ENCODE peak calls at places on chromosomes 3 and 15, in seven cellular contexts. One of them, this sample, is unnamed.

GRCh38 chr3:51581529-51581928 is 43.0 kb downstream of the RAD54L2 start:
- DNase-seq in BE2C: peak; percentile 24
- DNase-seq in pancreas: no peak
- DNase-seq in activated CD8-positive, alpha-beta T cell treated with anti-CD3 and anti-CD28 coated beads for 36 hours: no peak
- DNase-seq in HL-60: no peak
- DNase-seq in fibroblast of pulmonary artery: peak; percentile 26
- DNase-seq in neural progenitor cell: no peak
- DNase-seq in this sample: no peak

GRCh38 chr3:44235604-44236484 is 5.8 kb upstream of the TOPAZ1 start:
- DNase-seq in fibroblast of pulmonary artery: peak; percentile 94
- DNase-seq in activated CD8-positive, alpha-beta T cell treated with anti-CD3 and anti-CD28 coated beads for 36 hours: peak; percentile 66
- DNase-seq in HL-60: peak; percentile 75
- DNase-seq in neural progenitor cell: peak; percentile 85
- DNase-seq in BE2C: peak; percentile 35
- DNase-seq in pancreas: peak; percentile 57
- DNase-seq in this sample: peak; percentile 58

GRCh38 chr3:168952551-168952950 is 711.0 kb downstream of the MECOM start:
- DNase-seq in fibroblast of pulmonary artery: peak; percentile 72
- DNase-seq in pancreas: no peak
- DNase-seq in BE2C: no peak
- DNase-seq in activated CD8-positive, alpha-beta T cell treated with anti-CD3 and anti-CD28 coated beads for 36 hours: no peak
- DNase-seq in neural progenitor cell: no peak
- DNase-seq in HL-60: no peak
- DNase-seq in this sample: no peak

GRCh38 chr15:50224606-50225005 is 40.9 kb downstream of the HDC start:
- DNase-seq in activated CD8-positive, alpha-beta T cell treated with anti-CD3 and anti-CD28 coated beads for 36 hours: no peak
- DNase-seq in HL-60: no peak
- DNase-seq in BE2C: no peak
- DNase-seq in neural progenitor cell: no peak
- DNase-seq in pancreas: no peak
- DNase-seq in fibroblast of pulmonary artery: peak; percentile 18
- DNase-seq in this sample: no peak

GRCh38 chr15:101014921-101015841 is 96.0 kb downstream of the LRRK1 start:
- DNase-seq in pancreas: peak; percentile 76
- DNase-seq in neural progenitor cell: peak; percentile 81
- DNase-seq in fibroblast of pulmonary artery: peak; percentile 82
- DNase-seq in BE2C: peak; percentile 84
- DNase-seq in HL-60: peak; percentile 61
- DNase-seq in activated CD8-positive, alpha-beta T cell treated with anti-CD3 and anti-CD28 coated beads for 36 hours: peak; percentile 79
- DNase-seq in this sample: peak; percentile 76

GRCh38 chr3:195909294-195909644 is 918 bp upstream of the TNK2 start:
- DNase-seq in BE2C: peak; percentile 56
- DNase-seq in fibroblast of pulmonary artery: no peak
- DNase-seq in neural progenitor cell: peak; percentile 78
- DNase-seq in activated CD8-positive, alpha-beta T cell treated with anti-CD3 and anti-CD28 coated beads for 36 hours: no peak
- DNase-seq in pancreas: no peak
- DNase-seq in HL-60: no peak
- DNase-seq in this sample: no peak

GRCh38 chr3:150118219-150118618 is 147.5 kb upstream of the PFN2 start:
- DNase-seq in pancreas: no peak
- DNase-seq in HL-60: no peak
- DNase-seq in fibroblast of pulmonary artery: no peak
- DNase-seq in activated CD8-positive, alpha-beta T cell treated with anti-CD3 and anti-CD28 coated beads for 36 hours: no peak
- DNase-seq in neural progenitor cell: no peak
- DNase-seq in BE2C: no peak
- DNase-seq in this sample: no peak

GRCh38 chr3:152835311-152836102 is 576 bp downstream of the P2RY1 start:
- DNase-seq in activated CD8-positive, alpha-beta T cell treated with anti-CD3 and anti-CD28 coated beads for 36 hours: peak; percentile 61
- DNase-seq in pancreas: peak; percentile 47
- DNase-seq in fibroblast of pulmonary artery: peak; percentile 75
- DNase-seq in BE2C: peak; percentile 53
- DNase-seq in neural progenitor cell: peak; percentile 84
- DNase-seq in HL-60: peak; percentile 73
- DNase-seq in this sample: peak; percentile 63

GRCh38 chr3:128496602-128497304 is 3.8 kb upstream of the GATA2 start:
- DNase-seq in activated CD8-positive, alpha-beta T cell treated with anti-CD3 and anti-CD28 coated beads for 36 hours: no peak
- DNase-seq in BE2C: peak; percentile 80
- DNase-seq in fibroblast of pulmonary artery: no peak
- DNase-seq in HL-60: no peak
- DNase-seq in pancreas: peak; percentile 56
- DNase-seq in neural progenitor cell: peak; percentile 58
- DNase-seq in this sample: peak; percentile 51

GRCh38 chr3:31137718-31138465 is 243.4 kb upstream of the GADL1 start:
- DNase-seq in neural progenitor cell: no peak
- DNase-seq in fibroblast of pulmonary artery: no peak
- DNase-seq in BE2C: no peak
- DNase-seq in pancreas: no peak
- DNase-seq in activated CD8-positive, alpha-beta T cell treated with anti-CD3 and anti-CD28 coated beads for 36 hours: no peak
- DNase-seq in HL-60: no peak
- DNase-seq in this sample: no peak

GRCh38 chr3:107429330-107430181 is 52.3 kb downstream of the CCDC54 start:
- DNase-seq in pancreas: peak; percentile 59
- DNase-seq in fibroblast of pulmonary artery: peak; percentile 93
- DNase-seq in activated CD8-positive, alpha-beta T cell treated with anti-CD3 and anti-CD28 coated beads for 36 hours: peak; percentile 62
- DNase-seq in HL-60: peak; percentile 67
- DNase-seq in neural progenitor cell: peak; percentile 91
- DNase-seq in BE2C: peak; percentile 81
- DNase-seq in this sample: peak; percentile 87

GRCh38 chr3:99357131-99357530 is 281.3 kb upstream of the COL8A1 start:
- DNase-seq in pancreas: no peak
- DNase-seq in fibroblast of pulmonary artery: no peak
- DNase-seq in neural progenitor cell: no peak
- DNase-seq in HL-60: no peak
- DNase-seq in activated CD8-positive, alpha-beta T cell treated with anti-CD3 and anti-CD28 coated beads for 36 hours: no peak
- DNase-seq in BE2C: no peak
- DNase-seq in this sample: no peak

GRCh38 chr3:125175321-125176078 is 37.0 kb downstream of the SLC12A8 start:
- DNase-seq in activated CD8-positive, alpha-beta T cell treated with anti-CD3 and anti-CD28 coated beads for 36 hours: no peak
- DNase-seq in neural progenitor cell: no peak
- DNase-seq in BE2C: no peak
- DNase-seq in pancreas: no peak
- DNase-seq in fibroblast of pulmonary artery: no peak
- DNase-seq in HL-60: no peak
- DNase-seq in this sample: no peak

GRCh38 chr15:31300981-31301686 is 25.5 kb upstream of the KLF13 start:
- DNase-seq in neural progenitor cell: no peak
- DNase-seq in pancreas: no peak
- DNase-seq in fibroblast of pulmonary artery: no peak
- DNase-seq in activated CD8-positive, alpha-beta T cell treated with anti-CD3 and anti-CD28 coated beads for 36 hours: no peak
- DNase-seq in BE2C: peak; percentile 98
- DNase-seq in HL-60: no peak
- DNase-seq in this sample: no peak

GRCh38 chr3:73101916-73102315 is 40.5 kb downstream of the EBLN2 start:
- DNase-seq in BE2C: no peak
- DNase-seq in pancreas: no peak
- DNase-seq in fibroblast of pulmonary artery: no peak
- DNase-seq in activated CD8-positive, alpha-beta T cell treated with anti-CD3 and anti-CD28 coated beads for 36 hours: no peak
- DNase-seq in HL-60: no peak
- DNase-seq in neural progenitor cell: no peak
- DNase-seq in this sample: no peak

GRCh38 chr3:187858086-187858485 is 112.8 kb upstream of the BCL6 start:
- DNase-seq in BE2C: no peak
- DNase-seq in activated CD8-positive, alpha-beta T cell treated with anti-CD3 and anti-CD28 coated beads for 36 hours: no peak
- DNase-seq in neural progenitor cell: no peak
- DNase-seq in fibroblast of pulmonary artery: no peak
- DNase-seq in pancreas: no peak
- DNase-seq in HL-60: no peak
- DNase-seq in this sample: no peak

GRCh38 chr3:126126292-126126691 is 42.4 kb upstream of the SLC41A3 start:
- DNase-seq in pancreas: peak; percentile 14
- DNase-seq in fibroblast of pulmonary artery: no peak
- DNase-seq in BE2C: no peak
- DNase-seq in HL-60: no peak
- DNase-seq in activated CD8-positive, alpha-beta T cell treated with anti-CD3 and anti-CD28 coated beads for 36 hours: no peak
- DNase-seq in neural progenitor cell: no peak
- DNase-seq in this sample: no peak

GRCh38 chr3:123347691-123348264 is 101.1 kb downstream of the ADCY5 start:
- DNase-seq in activated CD8-positive, alpha-beta T cell treated with anti-CD3 and anti-CD28 coated beads for 36 hours: no peak
- DNase-seq in pancreas: no peak
- DNase-seq in HL-60: no peak
- DNase-seq in fibroblast of pulmonary artery: no peak
- DNase-seq in BE2C: no peak
- DNase-seq in neural progenitor cell: no peak
- DNase-seq in this sample: no peak

GRCh38 chr15:40295870-40296560 is 11.7 kb downstream of the PLCB2 start:
- DNase-seq in pancreas: peak; percentile 81
- DNase-seq in BE2C: peak; percentile 62
- DNase-seq in HL-60: no peak
- DNase-seq in neural progenitor cell: no peak
- DNase-seq in activated CD8-positive, alpha-beta T cell treated with anti-CD3 and anti-CD28 coated beads for 36 hours: no peak
- DNase-seq in fibroblast of pulmonary artery: no peak
- DNase-seq in this sample: no peak

GRCh38 chr3:155026999-155027591 is 53.0 kb upstream of the MME start:
- DNase-seq in fibroblast of pulmonary artery: peak; percentile 95
- DNase-seq in BE2C: no peak
- DNase-seq in pancreas: no peak
- DNase-seq in HL-60: peak; percentile 45
- DNase-seq in neural progenitor cell: peak; percentile 54
- DNase-seq in activated CD8-positive, alpha-beta T cell treated with anti-CD3 and anti-CD28 coated beads for 36 hours: no peak
- DNase-seq in this sample: no peak

GRCh38 chr15:58292761-58293175 is 139.0 kb upstream of the LIPC start:
- DNase-seq in HL-60: no peak
- DNase-seq in fibroblast of pulmonary artery: no peak
- DNase-seq in activated CD8-positive, alpha-beta T cell treated with anti-CD3 and anti-CD28 coated beads for 36 hours: peak; percentile 31
- DNase-seq in neural progenitor cell: no peak
- DNase-seq in BE2C: no peak
- DNase-seq in pancreas: no peak
- DNase-seq in this sample: no peak

GRCh38 chr3:189395825-189396224 is 224.1 kb downstream of the TPRG1 start:
- DNase-seq in activated CD8-positive, alpha-beta T cell treated with anti-CD3 and anti-CD28 coated beads for 36 hours: no peak
- DNase-seq in BE2C: no peak
- DNase-seq in pancreas: no peak
- DNase-seq in fibroblast of pulmonary artery: no peak
- DNase-seq in neural progenitor cell: no peak
- DNase-seq in HL-60: peak; percentile 25
- DNase-seq in this sample: no peak

GRCh38 chr3:146160233-146160963 is 586 bp downstream of the PLOD2 start:
- DNase-seq in HL-60: no peak
- DNase-seq in activated CD8-positive, alpha-beta T cell treated with anti-CD3 and anti-CD28 coated beads for 36 hours: peak; percentile 51
- DNase-seq in fibroblast of pulmonary artery: peak; percentile 85
- DNase-seq in neural progenitor cell: peak; percentile 91
- DNase-seq in pancreas: peak; percentile 66
- DNase-seq in BE2C: peak; percentile 7
- DNase-seq in this sample: peak; percentile 60
- TF ChIP-seq CTCF in HL-60: no peak
- TF ChIP-seq CTCF in activated CD8-positive, alpha-beta T cell treated with anti-CD3 and anti-CD28 coated beads for 36 hours: no peak
- TF ChIP-seq CTCF in fibroblast of pulmonary artery: peak; percentile 74
- TF ChIP-seq CTCF in neural progenitor cell: peak; percentile 58
- TF ChIP-seq CTCF in pancreas: no peak
- TF ChIP-seq CTCF in BE2C: peak; percentile 24
- TF ChIP-seq CTCF in this sample: no peak

DNA sequence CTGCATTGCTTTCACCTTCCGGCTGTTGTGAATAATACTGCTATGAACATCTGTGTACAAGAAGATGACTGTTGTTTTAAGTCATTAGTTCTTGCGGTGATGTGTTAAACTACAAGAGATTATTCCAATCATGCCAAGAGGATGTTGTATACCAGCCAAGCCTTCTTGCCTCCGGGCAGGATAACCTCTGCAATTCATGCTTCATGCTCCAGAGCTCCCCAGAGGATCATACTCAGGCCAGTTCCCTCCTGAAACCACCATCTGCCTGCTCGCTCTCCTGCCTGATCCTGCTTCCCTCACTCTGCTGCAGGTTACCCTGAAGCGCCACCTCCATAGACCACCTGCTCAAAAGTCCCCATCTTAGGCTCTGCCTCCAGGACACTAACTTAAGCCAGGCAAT is 187.1 kb upstream of the PROK2 start:
- DNase-seq in HL-60: no peak
- DNase-seq in neural progenitor cell: no peak
- DNase-seq in BE2C: peak; percentile 60
- DNase-seq in activated CD8-positive, alpha-beta T cell treated with anti-CD3 and anti-CD28 coated beads for 36 hours: no peak
- DNase-seq in fibroblast of pulmonary artery: no peak
- DNase-seq in pancreas: no peak
- DNase-seq in this sample: no peak
- TF ChIP-seq CTCF in HL-60: no peak
- TF ChIP-seq CTCF in neural progenitor cell: no peak
- TF ChIP-seq CTCF in BE2C: no peak
- TF ChIP-seq CTCF in activated CD8-positive, alpha-beta T cell treated with anti-CD3 and anti-CD28 coated beads for 36 hours: no peak
- TF ChIP-seq CTCF in fibroblast of pulmonary artery: no peak
- TF ChIP-seq CTCF in pancreas: no peak
- TF ChIP-seq CTCF in this sample: no peak

GRCh38 chr3:33039628-33040027 is 57.3 kb downstream of the GLB1 start:
- DNase-seq in BE2C: no peak
- DNase-seq in HL-60: no peak
- DNase-seq in pancreas: no peak
- DNase-seq in neural progenitor cell: no peak
- DNase-seq in fibroblast of pulmonary artery: no peak
- DNase-seq in activated CD8-positive, alpha-beta T cell treated with anti-CD3 and anti-CD28 coated beads for 36 hours: no peak
- DNase-seq in this sample: no peak

GRCh38 chr3:33041909-33042308 is 55.0 kb downstream of the GLB1 start:
- DNase-seq in BE2C: no peak
- DNase-seq in HL-60: no peak
- DNase-seq in activated CD8-positive, alpha-beta T cell treated with anti-CD3 and anti-CD28 coated beads for 36 hours: no peak
- DNase-seq in pancreas: no peak
- DNase-seq in fibroblast of pulmonary artery: no peak
- DNase-seq in neural progenitor cell: no peak
- DNase-seq in this sample: no peak

GRCh38 chr3:33044676-33045075 is 52.3 kb downstream of the GLB1 start:
- DNase-seq in HL-60: no peak
- DNase-seq in pancreas: no peak
- DNase-seq in neural progenitor cell: no peak
- DNase-seq in activated CD8-positive, alpha-beta T cell treated with anti-CD3 and anti-CD28 coated beads for 36 hours: no peak
- DNase-seq in fibroblast of pulmonary artery: no peak
- DNase-seq in BE2C: no peak
- DNase-seq in this sample: no peak

GRCh38 chr3:33046521-33046920 is 50.4 kb downstream of the GLB1 start:
- DNase-seq in activated CD8-positive, alpha-beta T cell treated with anti-CD3 and anti-CD28 coated beads for 36 hours: peak; percentile 74
- DNase-seq in fibroblast of pulmonary artery: no peak
- DNase-seq in neural progenitor cell: no peak
- DNase-seq in pancreas: no peak
- DNase-seq in BE2C: no peak
- DNase-seq in HL-60: no peak
- DNase-seq in this sample: no peak

DNA sequence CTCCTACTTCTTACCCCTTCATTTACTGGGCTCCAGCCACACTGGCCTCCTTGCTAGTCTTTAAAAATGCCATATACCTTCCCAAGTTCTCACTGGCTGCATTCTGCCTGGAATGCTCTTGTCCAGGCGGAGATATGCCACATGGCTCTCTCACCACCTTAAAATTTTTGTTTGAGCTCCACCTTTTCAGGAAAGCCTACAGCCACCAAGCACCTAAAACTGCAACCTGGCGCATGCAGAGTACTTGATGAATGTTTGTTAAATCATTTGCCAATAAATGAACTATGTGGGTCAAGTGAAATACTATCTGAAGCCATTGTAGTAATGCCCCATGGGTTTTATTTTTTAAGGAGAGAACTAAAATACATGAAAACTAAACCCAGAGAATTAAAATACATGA is 54.3 kb downstream of the GLB1 start:
- DNase-seq in fibroblast of pulmonary artery: no peak
- DNase-seq in neural progenitor cell: no peak
- DNase-seq in pancreas: no peak
- DNase-seq in activated CD8-positive, alpha-beta T cell treated with anti-CD3 and anti-CD28 coated beads for 36 hours: no peak
- DNase-seq in HL-60: no peak
- DNase-seq in BE2C: no peak
- DNase-seq in this sample: no peak
- TF ChIP-seq CTCF in fibroblast of pulmonary artery: no peak
- TF ChIP-seq CTCF in neural progenitor cell: no peak
- TF ChIP-seq CTCF in pancreas: no peak
- TF ChIP-seq CTCF in activated CD8-positive, alpha-beta T cell treated with anti-CD3 and anti-CD28 coated beads for 36 hours: no peak
- TF ChIP-seq CTCF in HL-60: no peak
- TF ChIP-seq CTCF in BE2C: no peak
- TF ChIP-seq CTCF in this sample: no peak

GRCh38 chr15:89291934-89292438 is 42.6 kb downstream of the POLG start:
- DNase-seq in fibroblast of pulmonary artery: no peak
- DNase-seq in pancreas: no peak
- DNase-seq in BE2C: no peak
- DNase-seq in neural progenitor cell: no peak
- DNase-seq in activated CD8-positive, alpha-beta T cell treated with anti-CD3 and anti-CD28 coated beads for 36 hours: no peak
- DNase-seq in HL-60: no peak
- DNase-seq in this sample: no peak

GRCh38 chr15:89293012-89293411 is 41.6 kb downstream of the POLG start:
- DNase-seq in neural progenitor cell: no peak
- DNase-seq in fibroblast of pulmonary artery: no peak
- DNase-seq in pancreas: no peak
- DNase-seq in HL-60: no peak
- DNase-seq in activated CD8-positive, alpha-beta T cell treated with anti-CD3 and anti-CD28 coated beads for 36 hours: no peak
- DNase-seq in BE2C: no peak
- DNase-seq in this sample: no peak
- TF ChIP-seq CTCF in neural progenitor cell: no peak
- TF ChIP-seq CTCF in fibroblast of pulmonary artery: no peak
- TF ChIP-seq CTCF in pancreas: no peak
- TF ChIP-seq CTCF in HL-60: no peak
- TF ChIP-seq CTCF in activated CD8-positive, alpha-beta T cell treated with anti-CD3 and anti-CD28 coated beads for 36 hours: no peak
- TF ChIP-seq CTCF in BE2C: no peak
- TF ChIP-seq CTCF in this sample: no peak